ENCODE peak calls at places on chromosomes 12 and 14, in six cellular contexts. M, N, U, D, L and F are unnamed samples.

GRCh38 chr14:23086565-23086964 is 8.4 kb downstream of the ACIN1 start:
- DNase-seq in U (no peak), M (no peak), N (no peak), L (no peak), D (no peak), F (no peak)

GRCh38 chr14:99572173-99572999 is 31.6 kb downstream of the CCDC85C start:
- DNase-seq in U (no peak), N (no peak), L (peak), M (no peak), D (no peak), F (no peak)

GRCh38 chr14:64703393-64704144 is 655 bp upstream of the PLEKHG3 start:
- DNase-seq in D (no peak), M (no peak), N (no peak), L (no peak), U (no peak), F (peak)

GRCh38 chr12:106115450-106115849 is 23.3 kb downstream of the NUAK1 start:
- DNase-seq in D (no peak), M (no peak), L (no peak), N (no peak), U (no peak), F (no peak)

GRCh38 chr12:1946311-1946710 is 27.9 kb upstream of the CACNA2D4 start:
- DNase-seq in D (no peak), N (no peak), U (no peak), L (no peak), M (no peak), F (no peak)

GRCh38 chr14:91360490-91361235 is 57.0 kb downstream of the CCDC88C start:
- DNase-seq in N (no peak), M (no peak), D (no peak), L (no peak), U (no peak), F (no peak)

GRCh38 chr14:65211341-65211987 is 109.1 kb upstream of the MAX start:
- DNase-seq in M (peak), L (no peak), N (no peak), U (no peak), D (no peak), F (peak)

GRCh38 chr12:1800646-1801284 is 19.6 kb upstream of the LRTM2 start:
- DNase-seq in M (peak), L (no peak), D (no peak), U (no peak), N (no peak), F (no peak)

GRCh38 chr12:1595690-1596347 is 1.4 kb upstream of the FBXL14 start:
- DNase-seq in L (peak), N (no peak), U (no peak), D (no peak), M (peak), F (peak)

GRCh38 chr14:79573486-79573885 is 637.8 kb downstream of the DIO2 start:
- DNase-seq in U (no peak), L (no peak), D (no peak), M (peak), N (no peak), F (no peak)

GRCh38 chr14:82725188-82725587 is 1191.5 kb upstream of the SEL1L start:
- DNase-seq in D (no peak), M (peak), N (no peak), U (no peak), L (no peak), F (peak)

GRCh38 chr14:90554341-90554740 is 157.5 kb downstream of the CALM1 start:
- DNase-seq in M (no peak), L (no peak), U (no peak), D (peak), N (peak), F (no peak)

GRCh38 chr12:73262788-73263381 is 990.7 kb downstream of the TRHDE start:
- DNase-seq in N (no peak), M (no peak), D (no peak), U (no peak), L (no peak), F (no peak)

GRCh38 chr14:45201908-45202307 is 51.1 kb downstream of the MIS18BP1 start:
- DNase-seq in U (no peak), L (no peak), N (no peak), D (no peak), M (peak), F (peak)

GRCh38 chr12:50402270-50403000 is 1.8 kb downstream of the LARP4 start:
- DNase-seq in N (no peak), U (no peak), L (no peak), M (no peak), D (no peak), F (no peak)

GRCh38 chr12:72271401-72271740 is 799 bp upstream of the TRHDE start:
- DNase-seq in N (no peak), U (peak), D (no peak), L (peak), M (no peak), F (no peak)

GRCh38 chr12:65728913-65729793 is 95.1 kb upstream of the HMGA2 start:
- DNase-seq in N (no peak), M (no peak), L (no peak), U (no peak), D (no peak), F (peak)
- H3K4me3 ChIP-seq in N (no peak), M (peak), L (no peak), U (no peak), D (peak), F (peak)

DNA sequence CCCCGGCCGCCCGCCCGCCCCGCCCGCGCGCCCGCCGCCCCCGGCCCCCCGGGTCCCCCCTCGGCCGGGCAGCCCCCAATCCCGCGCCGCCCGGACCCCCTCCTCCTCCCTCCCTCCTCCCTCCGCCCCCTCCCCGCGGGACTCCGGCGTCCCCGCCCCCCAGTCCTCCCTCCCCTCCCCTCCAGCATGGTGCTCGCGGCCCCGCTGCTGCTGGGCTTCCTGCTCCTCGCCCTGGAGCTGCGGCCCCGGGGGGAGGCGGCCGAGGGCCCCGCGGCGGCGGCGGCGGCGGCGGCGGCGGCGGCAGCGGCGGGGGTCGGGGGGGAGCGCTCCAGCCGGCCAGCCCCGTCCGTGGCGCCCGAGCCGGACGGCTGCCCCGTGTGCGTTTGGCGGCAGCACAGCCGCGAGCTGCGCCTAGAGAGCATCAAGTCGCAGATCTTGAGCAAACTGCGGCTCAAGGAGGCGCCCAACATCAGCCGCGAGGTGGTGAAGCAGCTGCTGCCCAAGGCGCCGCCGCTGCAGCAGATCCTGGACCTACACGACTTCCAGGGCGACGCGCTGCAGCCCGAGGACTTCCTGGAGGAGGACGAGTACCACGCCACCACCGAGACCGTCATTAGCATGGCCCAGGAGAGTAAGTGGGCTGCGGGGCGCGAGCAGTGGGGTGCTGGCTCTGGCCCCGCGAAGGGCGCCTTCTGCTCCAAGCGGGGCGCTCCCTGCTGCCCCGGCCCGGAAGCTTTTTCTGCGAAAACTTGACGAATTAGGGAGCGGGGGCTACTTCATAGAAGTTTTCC is 404 bp downstream of the GDF11 start:
- DNase-seq in L (peak), N (no peak), M (peak), U (peak), D (peak), F (peak)
- TF ChIP-seq CTCF in L (no peak), N (no peak), M (no peak), U (no peak), D (no peak), F (peak)

DNA sequence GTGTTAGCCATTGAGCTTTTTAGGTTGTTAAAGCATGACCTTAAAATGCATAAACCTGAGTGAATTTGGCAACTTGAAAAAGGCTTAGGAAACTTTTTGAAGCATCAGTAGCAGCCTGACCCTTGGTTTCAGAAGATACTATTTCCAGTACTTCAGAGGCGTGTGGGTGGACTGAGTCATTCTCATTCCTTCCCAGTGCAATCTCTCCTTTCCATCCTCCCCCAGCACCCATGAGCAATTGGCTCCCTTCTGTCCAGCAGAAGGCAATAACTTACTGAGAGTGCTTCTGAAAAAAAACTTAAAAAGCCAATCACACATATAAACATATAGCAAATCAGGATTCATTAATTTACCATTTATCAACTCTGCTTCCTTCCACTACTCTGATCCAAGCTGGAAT is 299.3 kb upstream of the STXBP6 start:
- DNase-seq in M (peak), N (no peak), U (peak), D (no peak), L (no peak), F (no peak)
- H3K4me3 ChIP-seq in M (no peak), N (no peak), U (no peak), D (no peak), L (no peak), F (no peak)

GRCh38 chr12:19999793-20000138 is 368.6 kb upstream of the PDE3A start:
- DNase-seq in L (no peak), U (no peak), N (no peak), D (no peak), M (no peak), F (no peak)

GRCh38 chr12:19998968-19999792 is 369.2 kb upstream of the PDE3A start:
- DNase-seq in N (no peak), M (no peak), U (no peak), L (no peak), D (no peak), F (no peak)

GRCh38 chr12:19992311-19992710 is 376.0 kb upstream of the PDE3A start:
- DNase-seq in D (no peak), L (peak), M (no peak), U (no peak), N (no peak), F (no peak)

GRCh38 chr12:19997996-19998395 is 370.3 kb upstream of the PDE3A start:
- DNase-seq in N (no peak), U (no peak), D (no peak), M (no peak), L (no peak), F (peak)

DNA sequence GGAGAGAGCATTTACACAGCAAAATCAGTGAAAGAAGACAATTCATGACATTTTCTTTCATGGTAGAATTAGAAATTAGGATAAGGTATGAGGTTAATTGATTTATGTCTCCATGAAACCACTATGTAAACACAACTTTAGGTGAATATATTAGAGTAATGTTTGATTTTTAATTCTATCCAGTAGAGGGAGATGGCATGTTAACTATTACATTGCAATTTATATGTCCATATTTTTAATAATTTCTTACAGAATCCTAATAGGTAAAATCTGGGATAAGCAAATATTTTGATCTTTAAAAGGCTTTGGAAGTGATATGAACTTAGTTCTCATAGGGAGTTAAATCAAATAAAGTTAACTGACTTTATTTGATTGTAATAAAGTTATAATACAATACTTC is 373.4 kb upstream of the PDE3A start:
- DNase-seq in D (no peak), L (no peak), U (no peak), M (peak), N (no peak), F (no peak)
- TF ChIP-seq CTCF in D (peak), L (no peak), U (no peak), M (peak), N (no peak), F (peak)

DNA sequence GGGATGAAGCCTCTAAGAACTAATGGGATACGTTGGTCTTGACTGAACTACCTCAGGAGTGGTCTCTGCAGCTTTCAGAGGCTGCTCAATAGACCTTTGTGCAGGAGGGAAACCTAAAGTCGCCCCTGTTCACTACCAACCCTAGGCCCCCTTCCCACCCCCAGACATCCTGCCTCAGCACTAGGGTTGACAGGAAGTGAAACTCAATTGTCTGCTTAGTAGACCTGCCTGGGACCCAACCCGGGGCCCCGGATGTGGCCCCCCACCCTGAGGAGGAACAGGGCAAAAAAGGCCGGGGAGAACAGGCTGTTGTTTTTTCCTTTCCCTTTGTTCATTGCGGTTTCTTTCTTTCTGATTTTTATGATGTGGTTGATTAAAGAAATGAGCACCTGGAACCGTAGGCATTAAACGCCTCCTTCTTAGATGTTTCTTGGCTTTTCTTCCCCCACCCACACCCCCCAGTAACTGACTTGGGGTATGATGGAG is 1.6 kb upstream of the DGKA start:
- DNase-seq in U (no peak), L (peak), M (no peak), N (no peak), D (no peak), F (no peak)
- H3K4me3 ChIP-seq in U (no peak), L (no peak), M (no peak), N (no peak), D (no peak), F (no peak)